ENCODE peak calls at places on chromosome 7, in seven cellular contexts. Z, G, S, F, X, R and J are unnamed samples.

GRCh38 chr7:112381311-112382091 is 68.8 kb upstream of the IFRD1 start:
- DNase-seq in Z (no peak), G (no peak), S (no peak), F (no peak), X (no peak), R (no peak), J (no peak)

GRCh38 chr7:774161-775109 is 47.4 kb upstream of the PRKAR1B start:
- DNase-seq in Z (peak; percentile 20), G (peak; percentile 73), S (peak; percentile 45), F (peak; percentile 52), X (peak; percentile 55), R (peak; percentile 72), J (peak; percentile 46)

GRCh38 chr7:40519009-40519408 is 384.2 kb downstream of the SUGCT start:
- DNase-seq in Z (no peak), G (no peak), S (no peak), F (no peak), X (no peak), R (no peak), J (no peak)

GRCh38 chr7:30656611-30657010 is 25.6 kb downstream of the CRHR2 start:
- DNase-seq in Z (no peak), G (no peak), S (no peak), F (no peak), X (no peak), R (no peak), J (no peak)

GRCh38 chr7:90966346-90966745 is 297.9 kb upstream of the FZD1 start:
- DNase-seq in Z (no peak), G (no peak), S (no peak), F (no peak), X (no peak), R (no peak), J (no peak)

GRCh38 chr7:1160665-1161010 is 642 bp upstream of the ZFAND2A start:
- DNase-seq in Z (no peak), G (peak; percentile 40), S (no peak), F (no peak), X (no peak), R (no peak), J (no peak)

GRCh38 chr7:46566375-46566774 is 645.3 kb upstream of the IGFBP3 start:
- DNase-seq in Z (peak; percentile 72), G (no peak), S (no peak), F (no peak), X (no peak), R (no peak), J (no peak)

GRCh38 chr7:5633161-5634106 is 148.0 kb downstream of the RNF216 start:
- DNase-seq in Z (no peak), G (no peak), S (peak; percentile 81), F (no peak), X (no peak), R (no peak), J (no peak)

GRCh38 chr7:5222861-5223411 is 32.9 kb downstream of the WIPI2 start:
- DNase-seq in Z (no peak), G (no peak), S (no peak), F (no peak), X (no peak), R (peak; percentile 51), J (no peak)

GRCh38 chr7:95772298-95772770 is at the start of gene DYNC1I1:
- DNase-seq in Z (peak; percentile 19), G (peak; percentile 62), S (peak; percentile 80), F (peak; percentile 57), X (peak; percentile 79), R (peak; percentile 61), J (peak; percentile 63)

GRCh38 chr7:93119191-93119905 is 1.6 kb upstream of the SAMD9 start:
- DNase-seq in Z (peak; percentile 4), G (no peak), S (no peak), F (no peak), X (no peak), R (no peak), J (no peak)

GRCh38 chr7:11985376-11985775 is 153.4 kb upstream of the THSD7A start:
- DNase-seq in Z (no peak), G (no peak), S (no peak), F (no peak), X (no peak), R (no peak), J (no peak)

GRCh38 chr7:63038987-63039386 is 959.7 kb upstream of the ZNF722 start:
- DNase-seq in Z (no peak), G (no peak), S (no peak), F (no peak), X (no peak), R (no peak), J (no peak)

GRCh38 chr7:55191926-55192692 is 173.0 kb upstream of the LANCL2 start:
- DNase-seq in Z (peak; percentile 36), G (no peak), S (no peak), F (no peak), X (no peak), R (no peak), J (no peak)

GRCh38 chr7:98996162-98996552 is 117.8 kb downstream of the TRRAP start:
- DNase-seq in Z (no peak), G (no peak), S (no peak), F (no peak), X (no peak), R (no peak), J (no peak)

GRCh38 chr7:151058766-151059361 is 525 bp upstream of the SLC4A2 start:
- DNase-seq in Z (no peak), G (no peak), S (no peak), F (no peak), X (peak; percentile 42), R (no peak), J (no peak)

GRCh38 chr7:151057737-151057988 is at the start of gene CDK5:
- DNase-seq in Z (no peak), G (no peak), S (no peak), F (no peak), X (no peak), R (no peak), J (no peak)

GRCh38 chr7:151059362-151060112 is at the start of gene SLC4A2:
- DNase-seq in Z (peak; percentile 58), G (peak; percentile 83), S (peak; percentile 78), F (peak; percentile 90), X (peak; percentile 85), R (peak; percentile 83), J (peak; percentile 81)

GRCh38 chr7:151057038-151057736 is 510 bp downstream of the CDK5 start:
- DNase-seq in Z (no peak), G (no peak), S (no peak), F (peak; percentile 48), X (peak; percentile 40), R (no peak), J (peak; percentile 39)

DNA sequence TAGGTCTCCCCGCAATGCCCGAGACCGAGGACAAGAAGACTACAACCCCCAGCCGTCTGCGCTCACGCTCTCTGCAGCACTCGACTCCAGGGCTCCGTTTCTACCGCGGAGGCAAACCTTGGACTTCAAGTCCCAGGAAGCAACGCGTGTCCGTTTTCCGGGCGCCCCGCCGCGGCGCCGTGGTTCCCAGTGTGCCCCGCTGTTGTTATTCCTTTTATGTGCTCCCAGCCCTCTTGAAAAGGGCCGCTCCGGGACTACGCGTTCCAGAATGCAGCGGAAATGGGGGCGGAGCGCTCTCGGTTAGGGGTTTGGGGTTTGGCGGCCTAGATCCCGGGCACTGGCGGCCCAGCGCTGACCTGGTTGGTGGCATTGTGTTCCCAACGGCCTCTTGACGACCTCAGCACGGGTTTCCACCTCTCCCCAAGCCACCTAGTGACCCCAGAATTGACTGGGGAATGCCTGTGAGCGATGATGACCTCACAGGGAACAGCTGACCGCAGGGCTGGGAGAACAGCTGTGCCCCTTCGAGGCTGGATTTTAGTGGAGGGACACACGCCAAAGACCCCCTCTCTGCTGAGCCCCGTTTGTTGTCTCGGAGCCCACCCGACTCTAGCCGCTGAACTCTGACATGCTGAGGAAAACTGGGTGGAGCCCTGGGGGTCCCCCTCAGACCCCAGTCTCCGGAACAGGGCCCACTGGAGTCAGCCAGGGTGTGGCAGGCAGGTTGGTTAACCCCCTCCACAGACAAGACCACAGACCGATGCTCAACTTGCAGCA is 480 bp upstream of the CDK5 start:
- DNase-seq in Z (peak; percentile 100), G (peak; percentile 99), S (peak; percentile 100), F (peak; percentile 99), X (peak; percentile 97), R (peak; percentile 99), J (peak; percentile 98)
- TF ChIP-seq POLR2A in Z (no peak), G (peak; percentile 55), S (peak; percentile 92), F (peak; percentile 75), X (peak; percentile 45), R (peak; percentile 73), J (peak; percentile 83)

GRCh38 chr7:142123184-142123583 is 11.7 kb downstream of the MGAM2 start:
- DNase-seq in Z (no peak), G (no peak), S (no peak), F (no peak), X (no peak), R (no peak), J (no peak)
- TF ChIP-seq CTCF in Z (no peak), G (no peak), S (no peak), F (no peak), X (no peak), R (no peak), J (no peak)

GRCh38 chr7:17300012-17300411 is 1.6 kb downstream of the AHR start:
- DNase-seq in Z (no peak), G (no peak), S (no peak), F (no peak), X (no peak), R (no peak), J (no peak)

GRCh38 chr7:17305387-17306171 is 7.1 kb downstream of the AHR start:
- DNase-seq in Z (no peak), G (no peak), S (no peak), F (no peak), X (no peak), R (no peak), J (no peak)

GRCh38 chr7:17301491-17302101 is 3.1 kb downstream of the AHR start:
- DNase-seq in Z (peak; percentile 43), G (peak; percentile 32), S (peak; percentile 41), F (no peak), X (peak; percentile 36), R (peak; percentile 52), J (peak; percentile 42)

GRCh38 chr7:17304926-17305325 is 6.5 kb downstream of the AHR start:
- DNase-seq in Z (peak; percentile 88), G (no peak), S (no peak), F (peak; percentile 26), X (peak; percentile 27), R (no peak), J (no peak)

GRCh38 chr7:17302575-17303142 is 4.2 kb downstream of the AHR start:
- DNase-seq in Z (peak; percentile 18), G (no peak), S (no peak), F (no peak), X (no peak), R (no peak), J (no peak)
- H3K27ac ChIP-seq in Z (no peak overlapping the region), G (peak overlapping the region; percentile 98), S (peak overlapping the region; percentile 89), F (no peak overlapping the region), X (no peak overlapping the region), R (no peak overlapping the region), J (no peak overlapping the region)

DNA sequence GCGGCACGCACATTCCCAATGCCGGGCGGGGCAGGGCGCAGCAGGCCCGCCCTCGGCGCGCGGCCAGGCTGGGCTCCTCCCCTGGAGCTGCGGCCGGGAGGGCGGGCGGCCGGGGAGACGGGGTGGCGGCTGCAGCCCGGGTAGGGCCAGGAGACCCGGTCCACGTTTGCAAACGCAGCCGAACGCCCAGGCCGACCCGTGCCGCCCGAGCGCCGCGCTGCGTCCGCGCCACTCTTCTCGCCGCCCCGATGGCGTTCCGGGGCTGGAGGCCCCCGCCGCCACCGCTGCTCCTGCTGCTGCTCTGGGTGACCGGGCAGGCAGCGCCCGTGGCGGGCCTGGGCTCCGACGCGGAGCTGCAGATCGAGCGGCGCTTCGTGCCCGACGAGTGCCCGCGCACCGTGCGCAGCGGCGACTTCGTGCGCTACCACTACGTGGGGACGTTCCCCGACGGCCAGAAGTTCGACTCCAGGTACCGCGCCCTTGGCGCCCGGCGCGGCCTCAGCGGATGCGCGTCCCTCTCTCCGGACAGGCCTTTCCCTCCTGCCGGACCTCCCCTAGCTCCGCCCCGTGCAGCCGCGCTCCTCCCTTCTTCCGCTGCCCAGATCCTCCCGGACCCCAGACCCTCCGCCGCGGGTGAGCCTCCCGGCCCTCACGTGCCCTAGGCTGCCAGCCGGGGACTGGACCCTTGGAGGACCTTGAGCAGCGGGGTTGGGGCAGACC is at the start of gene FKBP9:
- DNase-seq in Z (peak; percentile 79), G (peak; percentile 94), S (peak; percentile 78), F (peak; percentile 96), X (peak; percentile 93), R (peak; percentile 93), J (peak; percentile 91)
- TF ChIP-seq POLR2A in Z (peak; percentile 38), G (peak; percentile 70), S (peak; percentile 80), F (peak; percentile 81), X (peak; percentile 66), R (no peak), J (peak; percentile 25)